ENCODE peak calls at places on chromosomes 7 and 10, in five cellular contexts. F is ascending aorta, H is IMR-90, S is brain microvascular endothelial cell, C is neuronal stem cell. B is an unnamed sample.

GRCh38 chr7:107742678-107743566 is 1.0 kb upstream of the CBLL1 start:
- DNase-seq in F (peak; percentile 75), H (no peak), S (no peak), C (peak; percentile 8), B (peak; percentile 45)

GRCh38 chr7:1590887-1591286 is 21.1 kb upstream of the PSMG3 start:
- DNase-seq in F (no peak), H (no peak), S (no peak), C (no peak), B (no peak)

GRCh38 chr7:76003351-76003750 is 9.0 kb upstream of the TMEM120A start:
- DNase-seq in F (no peak), H (no peak), S (no peak), C (no peak), B (no peak)

GRCh38 chr7:85030893-85031292 is 156.0 kb downstream of the SEMA3D start:
- DNase-seq in F (no peak), H (peak; percentile 79), S (peak; percentile 14), C (no peak), B (no peak)

GRCh38 chr7:75921479-75921878 is 6.5 kb downstream of the POR start:
- DNase-seq in F (no peak), H (no peak), S (no peak), C (no peak), B (no peak)

GRCh38 chr7:119197872-119198527 is 973.5 kb downstream of the ANKRD7 start:
- DNase-seq in F (no peak), H (peak; percentile 31), S (peak; percentile 64), C (peak; percentile 18), B (peak; percentile 35)

GRCh38 chr10:8060704-8061121 is 6.2 kb downstream of the GATA3 start:
- DNase-seq in F (no peak), H (no peak), S (no peak), C (peak; percentile 8), B (no peak)

GRCh38 chr10:8416192-8416701 is 361.8 kb downstream of the GATA3 start:
- DNase-seq in F (no peak), H (no peak), S (no peak), C (no peak), B (no peak)

GRCh38 chr10:36888925-36889573 is 236.3 kb upstream of the ANKRD30A start:
- DNase-seq in F (no peak), H (peak; percentile 3), S (peak; percentile 18), C (peak; percentile 46), B (peak; percentile 22)

DNA sequence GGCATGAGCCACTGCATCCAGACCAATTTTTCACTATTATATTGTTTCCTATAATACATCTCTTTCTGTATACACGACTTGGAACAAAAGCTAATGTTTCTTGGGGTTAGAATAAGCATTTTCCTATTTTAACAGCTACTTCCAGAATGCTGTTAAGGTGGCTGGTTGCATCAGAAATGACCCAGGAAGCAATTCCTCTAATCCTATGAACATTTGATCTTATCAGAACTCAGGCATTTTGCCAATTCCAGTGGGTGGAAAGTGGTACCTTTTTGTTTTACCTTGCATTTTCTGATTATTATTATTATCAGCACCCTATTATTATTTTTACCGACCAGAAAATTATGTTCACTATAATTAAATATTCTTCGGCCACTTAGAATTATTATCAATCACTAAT is 73.3 kb downstream of the NDUFB2 start:
- DNase-seq in F (no peak), H (no peak), S (no peak), C (no peak), B (no peak)
- H3K36me3 ChIP-seq in F (peaks cover 32% of the 10 kb centered on the region), H (peaks cover 16% of the 10 kb centered on the region), S (peaks cover 5% of the 10 kb centered on the region), C (peaks cover 9% of the 10 kb centered on the region), B (no peaks in the 10 kb centered on the region)

DNA sequence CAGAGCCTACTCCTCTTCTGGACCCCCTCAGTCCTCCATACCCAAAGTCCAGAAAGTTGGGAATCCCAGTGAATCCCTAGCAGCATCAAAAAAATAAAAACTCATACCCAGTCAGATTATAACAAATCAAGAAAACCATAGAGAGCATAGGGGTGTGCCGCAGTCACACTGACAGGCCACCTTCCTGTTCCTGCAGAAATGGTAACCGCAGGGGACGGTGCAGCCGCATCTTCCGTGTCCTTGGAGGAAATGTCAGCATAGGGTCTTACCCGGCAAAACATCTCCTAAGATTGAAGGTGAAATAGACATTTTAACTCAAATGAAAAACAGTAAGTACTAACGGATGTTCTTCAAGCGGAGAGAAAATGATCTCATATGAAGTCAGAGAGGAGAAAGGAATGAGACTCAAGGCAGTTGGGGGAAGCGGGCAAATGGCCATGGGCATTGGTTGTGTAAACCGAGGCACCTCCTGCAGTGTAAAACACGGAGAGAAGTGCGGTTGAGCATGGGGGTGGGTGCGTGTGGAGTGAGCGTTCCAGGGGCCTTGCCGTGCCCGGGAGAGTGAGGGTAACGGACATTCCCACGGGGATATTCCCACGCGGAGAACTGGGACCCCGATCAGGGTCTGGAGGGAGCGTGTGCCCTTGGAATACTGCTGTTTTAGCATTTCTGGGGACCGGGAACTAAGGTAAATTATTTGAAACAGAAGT is 110.8 kb downstream of the NKX6-2 start:
- DNase-seq in F (peak; percentile 45), H (no peak), S (no peak), C (no peak), B (no peak)
- H3K4me3 ChIP-seq in F (no peak overlapping the region), H (no peak overlapping the region), S (no peak overlapping the region), C (no peak overlapping the region), B (no peak overlapping the region)

DNA sequence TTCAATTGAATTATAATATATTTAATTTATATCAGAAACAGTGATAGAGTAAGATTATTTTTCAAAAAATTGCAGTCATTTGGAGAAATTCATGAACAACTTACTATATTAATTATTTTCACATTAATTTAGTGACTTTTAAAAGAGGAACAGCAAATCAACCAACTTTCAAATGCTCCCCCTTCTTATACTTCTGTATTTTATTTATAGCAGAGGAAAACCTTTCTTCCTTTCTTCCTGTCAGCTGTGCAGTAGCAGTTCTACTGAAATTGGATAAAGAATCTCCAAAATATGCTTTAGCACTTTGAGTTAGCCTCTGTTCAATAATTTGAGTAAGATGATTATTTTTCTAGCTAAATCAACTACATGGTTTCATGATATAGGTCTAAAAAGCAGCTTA is 158.5 kb upstream of the HDAC9 start:
- DNase-seq in F (no peak), H (no peak), S (no peak), C (no peak), B (no peak)
- H3K27me3 ChIP-seq in F (no peaks in the 10 kb centered on the region), H (peaks cover 1% of the 10 kb centered on the region), S (no peaks in the 10 kb centered on the region), C (no peaks in the 10 kb centered on the region), B (no peaks in the 10 kb centered on the region)

DNA sequence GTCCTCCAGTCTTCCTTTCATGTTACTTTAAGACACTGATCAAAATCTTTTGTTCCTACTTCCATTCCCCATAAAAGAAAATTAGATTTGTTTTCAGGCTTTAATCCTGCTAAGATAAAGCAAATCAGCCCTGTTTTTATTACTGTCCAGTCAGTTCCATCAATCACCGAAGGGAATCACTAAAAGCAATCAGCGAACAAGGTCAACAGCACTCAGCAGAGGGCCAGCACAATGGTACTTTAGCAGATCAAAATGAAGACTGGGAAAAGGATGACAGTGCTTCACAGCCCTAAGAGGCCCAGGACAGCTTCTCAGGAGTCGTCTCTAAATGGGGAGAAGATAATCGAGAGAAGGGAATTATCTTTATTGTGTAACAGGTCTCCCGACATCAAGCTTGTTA is 32.7 kb downstream of the SEM1 start:
- DNase-seq in F (no peak), H (no peak), S (no peak), C (no peak), B (no peak)
- H3K36me3 ChIP-seq in F (peaks cover 14% of the 10 kb centered on the region), H (peaks cover 1% of the 10 kb centered on the region), S (no peaks in the 10 kb centered on the region), C (no peaks in the 10 kb centered on the region), B (no peaks in the 10 kb centered on the region)

GRCh38 chr10:71639412-71639719 is 80.2 kb downstream of the C10orf105 start:
- DNase-seq in F (no peak), H (no peak), S (no peak), C (no peak), B (no peak)
- H3K4me3 ChIP-seq in F (no peak overlapping the region), H (no peak overlapping the region), S (no peak overlapping the region), C (no peak overlapping the region), B (no peak overlapping the region)

GRCh38 chr10:15625261-15625660 is 94.5 kb downstream of the ITGA8 start:
- DNase-seq in F (no peak), H (no peak), S (no peak), C (no peak), B (no peak)

GRCh38 chr10:15624405-15625191 is 95.1 kb downstream of the ITGA8 start:
- DNase-seq in F (peak; percentile 72), H (no peak), S (peak; percentile 25), C (no peak), B (no peak)

GRCh38 chr10:15621116-15621515 is 98.6 kb downstream of the ITGA8 start:
- DNase-seq in F (no peak), H (no peak), S (no peak), C (no peak), B (no peak)

DNA sequence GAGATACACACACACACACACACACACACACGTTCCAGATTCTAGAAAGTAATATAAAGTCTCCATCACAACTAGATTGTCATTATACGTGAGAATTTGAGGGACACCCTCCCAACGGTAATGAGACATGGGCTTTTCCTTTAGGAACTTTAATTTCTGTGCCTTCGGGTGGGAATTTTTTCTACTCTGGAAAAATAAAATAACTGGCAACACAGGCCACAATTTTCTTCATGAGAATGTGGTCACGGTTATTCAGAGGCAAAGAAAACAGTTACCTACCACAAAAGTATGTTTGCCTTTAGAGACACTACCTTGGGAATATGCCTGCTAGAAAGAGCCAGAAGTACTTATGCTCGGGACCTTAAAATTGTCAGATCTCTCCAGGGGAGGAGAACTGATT is 99.4 kb downstream of the ITGA8 start:
- DNase-seq in F (no peak), H (no peak), S (no peak), C (no peak), B (no peak)
- H3K27me3 ChIP-seq in F (no peaks in the 10 kb centered on the region), H (peaks cover 6% of the 10 kb centered on the region), S (no peaks in the 10 kb centered on the region), C (no peaks in the 10 kb centered on the region), B (no peaks in the 10 kb centered on the region)

GRCh38 chr10:5761220-5761619 is 52.0 kb downstream of the GDI2 start:
- DNase-seq in F (no peak), H (no peak), S (no peak), C (no peak), B (no peak)
- H3K36me3 ChIP-seq in F (peaks cover 88% of the 10 kb centered on the region), H (peaks cover 53% of the 10 kb centered on the region), S (peaks cover 84% of the 10 kb centered on the region), C (peaks cover 39% of the 10 kb centered on the region), B (peaks cover 20% of the 10 kb centered on the region)

GRCh38 chr10:100710151-100710871 is 35.1 kb upstream of the PAX2 start:
- DNase-seq in F (no peak), H (no peak), S (no peak), C (no peak), B (no peak)
- H3K4me3 ChIP-seq in F (no peak overlapping the region), H (no peak overlapping the region), S (no peak overlapping the region), C (no peak overlapping the region), B (peak overlapping the region; percentile 21)

DNA sequence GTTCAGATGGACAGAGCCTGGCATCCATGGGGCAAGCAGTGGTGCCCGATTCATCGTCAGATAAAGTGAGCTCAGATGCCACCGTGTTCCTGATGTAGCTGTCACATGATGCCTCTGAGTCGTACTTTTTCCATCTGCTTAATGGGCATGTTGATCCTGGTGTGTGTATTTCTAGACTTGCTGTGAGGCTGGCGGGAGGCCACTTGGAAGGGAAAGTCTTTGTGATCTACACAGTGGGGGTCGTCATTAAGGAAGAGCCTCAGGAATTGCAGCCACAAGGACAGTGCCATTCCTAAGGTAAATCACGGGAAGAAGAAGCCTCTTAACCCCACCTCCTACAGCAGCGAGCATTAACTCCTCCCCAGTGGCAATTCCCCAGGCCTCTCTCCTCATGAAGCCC is 63.0 kb downstream of the RGS10 start:
- DNase-seq in F (no peak), H (no peak), S (no peak), C (peak; percentile 17), B (peak; percentile 60)
- H3K27me3 ChIP-seq in F (no peaks in the 10 kb centered on the region), H (peaks cover 42% of the 10 kb centered on the region), S (peaks cover 16% of the 10 kb centered on the region), C (no peaks in the 10 kb centered on the region), B (peaks cover 48% of the 10 kb centered on the region)

B was measured in iPS DF 6.9.